ENCODE peak calls at places on chromosomes 2 and 18, in seven cellular contexts. O, R, U, W, F, C and D are unnamed samples.

GRCh38 chr18:616380-616995 is 19.7 kb downstream of the CLUL1 start:
- DNase-seq in O (peak), R (peak), U (peak), W (no peak), F (no peak), C (no peak), D (peak)

GRCh38 chr2:206657087-206657486 is 14.8 kb downstream of the FAM237A start:
- DNase-seq in O (no peak), R (no peak), U (no peak), W (no peak), F (no peak), C (no peak), D (no peak)

GRCh38 chr2:104577143-104577542 is 276.8 kb upstream of the POU3F3 start:
- DNase-seq in O (no peak), R (no peak), U (no peak), W (peak), F (no peak), C (no peak), D (no peak)

GRCh38 chr2:172196768-172197322 is 94.1 kb upstream of the DLX2 start:
- DNase-seq in O (peak), R (no peak), U (no peak), W (no peak), F (no peak), C (no peak), D (no peak)

GRCh38 chr2:133497261-133497893 is 70.9 kb downstream of the NCKAP5 start:
- DNase-seq in O (peak), R (no peak), U (no peak), W (no peak), F (no peak), C (no peak), D (no peak)

GRCh38 chr2:88471083-88471942 is 18.8 kb upstream of the FOXI3 start:
- DNase-seq in O (no peak), R (no peak), U (no peak), W (no peak), F (no peak), C (no peak), D (no peak)

GRCh38 chr2:28137221-28137620 is 246.7 kb downstream of the BABAM2 start:
- DNase-seq in O (peak), R (no peak), U (no peak), W (no peak), F (no peak), C (no peak), D (no peak)

GRCh38 chr18:45081579-45082181 is 401.0 kb downstream of the SETBP1 start:
- DNase-seq in O (no peak), R (no peak), U (no peak), W (no peak), F (no peak), C (no peak), D (no peak)

GRCh38 chr2:27378096-27378808 is 2.3 kb downstream of the ZNF513 start:
- DNase-seq in O (no peak), R (no peak), U (peak), W (no peak), F (no peak), C (no peak), D (peak)

GRCh38 chr2:241850544-241851324 is 8.0 kb downstream of the PDCD1 start:
- DNase-seq in O (no peak), R (no peak), U (peak), W (no peak), F (peak), C (no peak), D (no peak)

GRCh38 chr18:41642756-41643155 is 312.3 kb upstream of the PIK3C3 start:
- DNase-seq in O (no peak), R (no peak), U (no peak), W (no peak), F (no peak), C (no peak), D (no peak)

GRCh38 chr2:228367356-228367755 is 185.9 kb upstream of the SPHKAP start:
- DNase-seq in O (no peak), R (no peak), U (no peak), W (no peak), F (no peak), C (no peak), D (no peak)

GRCh38 chr2:155364766-155365165 is 666.3 kb downstream of the KCNJ3 start:
- DNase-seq in O (no peak), R (no peak), U (no peak), W (no peak), F (no peak), C (no peak), D (no peak)

GRCh38 chr2:11203480-11203879 is 48.2 kb downstream of the SLC66A3 start:
- DNase-seq in O (peak), R (no peak), U (no peak), W (peak), F (no peak), C (no peak), D (peak)

GRCh38 chr2:54558188-54558975 is 102.3 kb downstream of the SPTBN1 start:
- DNase-seq in O (peak), R (peak), U (peak), W (no peak), F (peak), C (peak), D (peak)

GRCh38 chr2:231672617-231673347 is 35.5 kb upstream of the PTMA start:
- DNase-seq in O (peak), R (peak), U (no peak), W (peak), F (peak), C (no peak), D (peak)

GRCh38 chr2:151325696-151326095 is 31.7 kb upstream of the TNFAIP6 start:
- DNase-seq in O (no peak), R (no peak), U (no peak), W (no peak), F (no peak), C (no peak), D (no peak)

GRCh38 chr2:38751847-38752410 is 768 bp upstream of the SRSF7 start:
- DNase-seq in O (peak), R (peak), U (no peak), W (no peak), F (no peak), C (no peak), D (peak)

GRCh38 chr2:125471963-125472362 is 1184.0 kb upstream of the GYPC start:
- DNase-seq in O (peak), R (no peak), U (peak), W (no peak), F (peak), C (peak), D (peak)

GRCh38 chr2:130756041-130756720 is 841 bp downstream of the AMER3 start:
- DNase-seq in O (no peak), R (peak), U (peak), W (no peak), F (peak), C (peak), D (peak)

GRCh38 chr18:3251963-3252277 is 4.3 kb downstream of the MYL12A start:
- DNase-seq in O (peak), R (no peak), U (no peak), W (no peak), F (no peak), C (no peak), D (no peak)

GRCh38 chr2:190501231-190501630 is 33.3 kb downstream of the NEMP2 start:
- DNase-seq in O (no peak), R (no peak), U (no peak), W (no peak), F (no peak), C (no peak), D (no peak)

GRCh38 chr18:41959045-41959444 is 4.0 kb downstream of the PIK3C3 start:
- DNase-seq in O (no peak), R (no peak), U (no peak), W (no peak), F (no peak), C (no peak), D (no peak)

GRCh38 chr18:42474577-42474976 is 519.5 kb downstream of the PIK3C3 start:
- DNase-seq in O (no peak), R (no peak), U (peak), W (no peak), F (no peak), C (no peak), D (no peak)

GRCh38 chr2:43637030-43637803 is at the start of gene PLEKHH2:
- DNase-seq in O (peak), R (peak), U (peak), W (peak), F (peak), C (peak), D (peak)

GRCh38 chr2:151827564-151828142 is 568 bp downstream of the ARL5A start:
- DNase-seq in O (peak), R (no peak), U (peak), W (no peak), F (peak), C (no peak), D (peak)

GRCh38 chr2:72104821-72105588 is 42.7 kb downstream of the CYP26B1 start:
- DNase-seq in O (no peak), R (no peak), U (no peak), W (no peak), F (peak), C (no peak), D (no peak)

GRCh38 chr2:28084564-28084963 is 194.0 kb downstream of the BABAM2 start:
- DNase-seq in O (no peak), R (no peak), U (no peak), W (no peak), F (no peak), C (no peak), D (no peak)

GRCh38 chr2:102101844-102102635 is 40.5 kb upstream of the IL1R1 start:
- DNase-seq in O (no peak), R (no peak), U (no peak), W (no peak), F (no peak), C (no peak), D (no peak)

GRCh38 chr2:107728586-107728985 is 98.1 kb upstream of the RGPD4 start:
- DNase-seq in O (no peak), R (no peak), U (no peak), W (no peak), F (no peak), C (no peak), D (no peak)

GRCh38 chr2:55901322-55901721 is 22.3 kb downstream of the EFEMP1 start:
- DNase-seq in O (peak), R (peak), U (no peak), W (no peak), F (no peak), C (no peak), D (no peak)

GRCh38 chr2:85340034-85340892 is 12.5 kb upstream of the TGOLN2 start:
- DNase-seq in O (no peak), R (no peak), U (no peak), W (no peak), F (no peak), C (no peak), D (no peak)

GRCh38 chr2:118221952-118222594 is 133.8 kb downstream of the INSIG2 start:
- DNase-seq in O (peak), R (peak), U (peak), W (no peak), F (no peak), C (no peak), D (peak)

GRCh38 chr2:25297738-25298137 is 44.0 kb downstream of the DNMT3A start:
- DNase-seq in O (no peak), R (no peak), U (no peak), W (no peak), F (peak), C (no peak), D (no peak)

GRCh38 chr2:86622878-86623548 is 652 bp downstream of the RNF103 start:
- DNase-seq in O (no peak), R (peak), U (peak), W (no peak), F (peak), C (no peak), D (peak)

GRCh38 chr18:31950620-31951019 is 7.7 kb upstream of the TRAPPC8 start:
- DNase-seq in O (no peak), R (no peak), U (no peak), W (no peak), F (no peak), C (no peak), D (no peak)

GRCh38 chr2:37827911-37828411 is 97.1 kb upstream of the RMDN2 start:
- DNase-seq in O (peak), R (no peak), U (no peak), W (no peak), F (no peak), C (no peak), D (no peak)

GRCh38 chr18:55421612-55422381 is 166.2 kb downstream of the TCF4 start:
- DNase-seq in O (no peak), R (no peak), U (no peak), W (no peak), F (no peak), C (no peak), D (no peak)

GRCh38 chr2:177972782-177973181 is 99.8 kb downstream of the PDE11A start:
- DNase-seq in O (no peak), R (peak), U (no peak), W (no peak), F (no peak), C (peak), D (no peak)

GRCh38 chr18:70288171-70288850 is 534 bp upstream of the SOCS6 start:
- DNase-seq in O (peak), R (no peak), U (no peak), W (no peak), F (peak), C (no peak), D (no peak)
- TF ChIP-seq USF2 in O (no peak), R (no peak), U (no peak), W (no peak), F (no peak), C (no peak), D (no peak)

GRCh38 chr2:236813806-236814205 is 244.2 kb downstream of the ACKR3 start:
- DNase-seq in O (no peak), R (no peak), U (peak), W (no peak), F (no peak), C (no peak), D (no peak)

GRCh38 chr2:236815746-236816145 is 246.1 kb downstream of the ACKR3 start:
- DNase-seq in O (no peak), R (no peak), U (no peak), W (no peak), F (no peak), C (no peak), D (no peak)

GRCh38 chr2:236806133-236806532 is 236.5 kb downstream of the ACKR3 start:
- DNase-seq in O (no peak), R (no peak), U (no peak), W (no peak), F (no peak), C (no peak), D (no peak)

GRCh38 chr2:236814558-236814957 is 244.9 kb downstream of the ACKR3 start:
- DNase-seq in O (no peak), R (no peak), U (no peak), W (no peak), F (no peak), C (no peak), D (no peak)

DNA sequence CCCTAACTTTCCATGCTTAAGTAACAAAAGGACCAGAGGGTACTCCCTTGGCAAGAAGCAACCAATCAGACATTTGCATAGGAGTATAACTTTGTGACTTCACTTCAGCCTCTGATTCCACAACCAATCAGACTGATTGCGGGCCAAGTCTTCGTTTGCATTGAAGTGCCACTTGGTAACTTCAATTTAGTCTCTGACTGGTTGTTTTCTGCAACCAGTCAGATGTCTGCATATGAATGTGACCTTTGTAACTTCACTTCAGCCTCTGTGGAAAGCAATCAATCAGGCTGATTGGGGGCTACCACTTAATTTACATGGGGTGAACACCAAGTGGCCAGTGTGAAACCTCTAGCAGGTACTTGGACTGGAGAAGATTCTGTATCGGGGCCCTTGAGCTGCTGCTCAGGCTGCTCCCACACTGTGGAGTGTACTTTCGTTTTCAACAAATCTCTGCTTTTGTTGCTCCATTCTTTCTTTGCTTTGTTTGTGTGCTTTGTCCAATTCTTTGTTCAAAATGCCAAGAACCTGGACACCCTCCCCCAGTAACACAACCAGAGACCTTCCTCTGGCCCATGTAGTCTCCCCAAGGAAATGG is 241.5 kb downstream of the ACKR3 start:
- DNase-seq in O (no peak), R (no peak), U (no peak), W (no peak), F (no peak), C (no peak), D (no peak)
- TF ChIP-seq USF2 in O (no peak), R (no peak), U (no peak), W (no peak), F (no peak), C (no peak), D (no peak)

GRCh38 chr2:69514406-69514805 is 77.2 kb upstream of the NFU1 start:
- DNase-seq in O (peak), R (no peak), U (no peak), W (no peak), F (peak), C (no peak), D (no peak)

GRCh38 chr2:69517410-69517809 is 80.2 kb upstream of the NFU1 start:
- DNase-seq in O (peak), R (no peak), U (no peak), W (no peak), F (no peak), C (no peak), D (no peak)

GRCh38 chr2:69512446-69512845 is 75.2 kb upstream of the NFU1 start:
- DNase-seq in O (no peak), R (no peak), U (no peak), W (no peak), F (no peak), C (no peak), D (no peak)

GRCh38 chr2:69518836-69519235 is 81.6 kb upstream of the NFU1 start:
- DNase-seq in O (no peak), R (peak), U (no peak), W (no peak), F (peak), C (peak), D (no peak)

GRCh38 chr2:69514836-69515235 is 77.6 kb upstream of the NFU1 start:
- DNase-seq in O (peak), R (no peak), U (no peak), W (no peak), F (no peak), C (no peak), D (no peak)
- TF ChIP-seq USF2 in O (no peak), R (no peak), U (no peak), W (no peak), F (no peak), C (no peak), D (no peak)

GRCh38 chr2:187842978-187843847 is 289.0 kb upstream of the TFPI start:
- DNase-seq in O (peak), R (peak), U (peak), W (no peak), F (no peak), C (no peak), D (peak)
- TF ChIP-seq USF2 in O (no peak), R (no peak), U (no peak), W (no peak), F (no peak), C (no peak), D (no peak)

GRCh38 chr2:75276093-75277055 is 77.1 kb upstream of the TACR1 start:
- DNase-seq in O (peak), R (no peak), U (no peak), W (no peak), F (no peak), C (peak), D (peak)
- TF ChIP-seq USF2 in O (no peak), R (no peak), U (no peak), W (no peak), F (no peak), C (no peak), D (no peak)

GRCh38 chr2:47072018-47072691 is 83.0 kb downstream of the STPG4 start:
- DNase-seq in O (peak), R (no peak), U (peak), W (no peak), F (peak), C (no peak), D (peak)
- TF ChIP-seq USF2 in O (no peak), R (no peak), U (no peak), W (no peak), F (no peak), C (no peak), D (no peak)